ENCODE peak calls at places on chromosomes 16 and 17, in ten cellular contexts. One of them, this sample, is unnamed.

GRCh38 chr17:74268052-74268451 is 6.0 kb upstream of the DNAI2 start:
- DNase-seq in colonic mucosa: no peak
- DNase-seq in body of pancreas: no peak
- DNase-seq in stomach: no peak
- DNase-seq in Panc1: no peak
- DNase-seq in endothelial cell of umbilical vein: no peak
- DNase-seq in neural progenitor cell: no peak
- DNase-seq in pancreas: no peak
- DNase-seq in left ventricle myocardium inferior: no peak
- DNase-seq in lower lobe of right lung: peak
- DNase-seq in this sample: no peak

GRCh38 chr16:88299751-88300462 is 82.9 kb upstream of the ZNF469 start:
- DNase-seq in body of pancreas: no peak
- DNase-seq in colonic mucosa: no peak
- DNase-seq in pancreas: no peak
- DNase-seq in Panc1: no peak
- DNase-seq in lower lobe of right lung: no peak
- DNase-seq in neural progenitor cell: no peak
- DNase-seq in endothelial cell of umbilical vein: no peak
- DNase-seq in left ventricle myocardium inferior: no peak
- DNase-seq in stomach: no peak
- DNase-seq in this sample: no peak

GRCh38 chr17:42275527-42276358 is 448 bp downstream of the STAT5B start:
- DNase-seq in pancreas: no peak
- DNase-seq in colonic mucosa: peak
- DNase-seq in body of pancreas: no peak
- DNase-seq in lower lobe of right lung: no peak
- DNase-seq in neural progenitor cell: peak
- DNase-seq in Panc1: no peak
- DNase-seq in left ventricle myocardium inferior: no peak
- DNase-seq in stomach: no peak
- DNase-seq in endothelial cell of umbilical vein: peak
- DNase-seq in this sample: peak

GRCh38 chr17:1649116-1649843 is 386 bp downstream of the RILP start:
- DNase-seq in body of pancreas: peak
- DNase-seq in colonic mucosa: peak
- DNase-seq in left ventricle myocardium inferior: peak
- DNase-seq in stomach: peak
- DNase-seq in endothelial cell of umbilical vein: peak
- DNase-seq in Panc1: no peak
- DNase-seq in neural progenitor cell: peak
- DNase-seq in lower lobe of right lung: peak
- DNase-seq in pancreas: peak
- DNase-seq in this sample: peak

GRCh38 chr17:20930065-20930760 is 112.6 kb downstream of the USP22 start:
- DNase-seq in colonic mucosa: no peak
- DNase-seq in left ventricle myocardium inferior: no peak
- DNase-seq in endothelial cell of umbilical vein: no peak
- DNase-seq in body of pancreas: no peak
- DNase-seq in pancreas: no peak
- DNase-seq in neural progenitor cell: no peak
- DNase-seq in lower lobe of right lung: no peak
- DNase-seq in Panc1: no peak
- DNase-seq in stomach: no peak
- DNase-seq in this sample: no peak

GRCh38 chr16:69494993-69495392 is 70.6 kb downstream of the CYB5B start:
- DNase-seq in endothelial cell of umbilical vein: peak
- DNase-seq in body of pancreas: no peak
- DNase-seq in stomach: no peak
- DNase-seq in neural progenitor cell: peak
- DNase-seq in Panc1: no peak
- DNase-seq in left ventricle myocardium inferior: no peak
- DNase-seq in lower lobe of right lung: no peak
- DNase-seq in pancreas: no peak
- DNase-seq in colonic mucosa: peak
- DNase-seq in this sample: no peak

GRCh38 chr17:46782250-46782953 is 36.1 kb downstream of the WNT3 start:
- DNase-seq in pancreas: peak
- DNase-seq in left ventricle myocardium inferior: no peak
- DNase-seq in stomach: peak
- DNase-seq in Panc1: no peak
- DNase-seq in lower lobe of right lung: peak
- DNase-seq in endothelial cell of umbilical vein: peak
- DNase-seq in neural progenitor cell: peak
- DNase-seq in colonic mucosa: peak
- DNase-seq in body of pancreas: peak
- DNase-seq in this sample: no peak

GRCh38 chr17:67601897-67602296 is 115.8 kb upstream of the NOL11 start:
- DNase-seq in left ventricle myocardium inferior: no peak
- DNase-seq in lower lobe of right lung: no peak
- DNase-seq in endothelial cell of umbilical vein: peak
- DNase-seq in body of pancreas: no peak
- DNase-seq in neural progenitor cell: no peak
- DNase-seq in colonic mucosa: no peak
- DNase-seq in stomach: no peak
- DNase-seq in pancreas: no peak
- DNase-seq in Panc1: no peak
- DNase-seq in this sample: no peak

GRCh38 chr16:48013476-48013875 is 142.3 kb downstream of the ABCC12 start:
- DNase-seq in left ventricle myocardium inferior: no peak
- DNase-seq in pancreas: no peak
- DNase-seq in lower lobe of right lung: no peak
- DNase-seq in endothelial cell of umbilical vein: no peak
- DNase-seq in Panc1: no peak
- DNase-seq in neural progenitor cell: no peak
- DNase-seq in colonic mucosa: no peak
- DNase-seq in stomach: no peak
- DNase-seq in body of pancreas: no peak
- DNase-seq in this sample: no peak

GRCh38 chr17:14372905-14373559 is 72.2 kb downstream of the HS3ST3B1 start:
- DNase-seq in lower lobe of right lung: no peak
- DNase-seq in stomach: no peak
- DNase-seq in neural progenitor cell: peak
- DNase-seq in endothelial cell of umbilical vein: no peak
- DNase-seq in colonic mucosa: no peak
- DNase-seq in Panc1: no peak
- DNase-seq in body of pancreas: no peak
- DNase-seq in pancreas: no peak
- DNase-seq in left ventricle myocardium inferior: no peak
- DNase-seq in this sample: no peak

GRCh38 chr17:47145351-47145750 is 43.7 kb downstream of the CDC27 start:
- DNase-seq in Panc1: no peak
- DNase-seq in colonic mucosa: no peak
- DNase-seq in neural progenitor cell: peak
- DNase-seq in left ventricle myocardium inferior: no peak
- DNase-seq in body of pancreas: no peak
- DNase-seq in endothelial cell of umbilical vein: no peak
- DNase-seq in lower lobe of right lung: no peak
- DNase-seq in stomach: no peak
- DNase-seq in pancreas: no peak
- DNase-seq in this sample: no peak

GRCh38 chr16:85234310-85235235 is 122.3 kb upstream of the CIBAR2 start:
- DNase-seq in pancreas: no peak
- DNase-seq in lower lobe of right lung: peak
- DNase-seq in colonic mucosa: peak
- DNase-seq in left ventricle myocardium inferior: peak
- DNase-seq in endothelial cell of umbilical vein: peak
- DNase-seq in neural progenitor cell: peak
- DNase-seq in stomach: peak
- DNase-seq in body of pancreas: peak
- DNase-seq in Panc1: no peak
- DNase-seq in this sample: peak

GRCh38 chr17:40303706-40304450 is 5.1 kb upstream of the RARA start:
- DNase-seq in neural progenitor cell: no peak
- DNase-seq in Panc1: no peak
- DNase-seq in stomach: no peak
- DNase-seq in left ventricle myocardium inferior: no peak
- DNase-seq in colonic mucosa: no peak
- DNase-seq in body of pancreas: no peak
- DNase-seq in lower lobe of right lung: no peak
- DNase-seq in pancreas: no peak
- DNase-seq in endothelial cell of umbilical vein: no peak
- DNase-seq in this sample: no peak

GRCh38 chr16:58235663-58236062 is 37.8 kb upstream of the CSNK2A2 start:
- DNase-seq in colonic mucosa: no peak
- DNase-seq in Panc1: no peak
- DNase-seq in stomach: no peak
- DNase-seq in pancreas: no peak
- DNase-seq in neural progenitor cell: no peak
- DNase-seq in left ventricle myocardium inferior: no peak
- DNase-seq in endothelial cell of umbilical vein: no peak
- DNase-seq in body of pancreas: no peak
- DNase-seq in lower lobe of right lung: no peak
- DNase-seq in this sample: no peak
- H3K4me3 ChIP-seq in colonic mucosa: no peak
- H3K4me3 ChIP-seq in Panc1: peak
- H3K4me3 ChIP-seq in stomach: peak
- H3K4me3 ChIP-seq in pancreas: no peak
- H3K4me3 ChIP-seq in neural progenitor cell: peak
- H3K4me3 ChIP-seq in left ventricle myocardium inferior: no peak
- H3K4me3 ChIP-seq in endothelial cell of umbilical vein: no peak
- H3K4me3 ChIP-seq in body of pancreas: no peak
- H3K4me3 ChIP-seq in lower lobe of right lung: no peak
- H3K4me3 ChIP-seq in this sample: no peak

GRCh38 chr16:714558-715447 is at the start of gene METRN:
- DNase-seq in stomach: peak
- DNase-seq in lower lobe of right lung: peak
- DNase-seq in left ventricle myocardium inferior: peak
- DNase-seq in endothelial cell of umbilical vein: peak
- DNase-seq in colonic mucosa: peak
- DNase-seq in body of pancreas: peak
- DNase-seq in neural progenitor cell: peak
- DNase-seq in pancreas: peak
- DNase-seq in Panc1: no peak
- DNase-seq in this sample: no peak

GRCh38 chr16:716250-716607 is 1.3 kb downstream of the METRN start:
- DNase-seq in body of pancreas: peak
- DNase-seq in colonic mucosa: no peak
- DNase-seq in neural progenitor cell: peak
- DNase-seq in stomach: peak
- DNase-seq in lower lobe of right lung: no peak
- DNase-seq in left ventricle myocardium inferior: no peak
- DNase-seq in endothelial cell of umbilical vein: no peak
- DNase-seq in Panc1: no peak
- DNase-seq in pancreas: peak
- DNase-seq in this sample: no peak

GRCh38 chr16:714079-714478 is 839 bp upstream of the METRN start:
- DNase-seq in endothelial cell of umbilical vein: no peak
- DNase-seq in stomach: no peak
- DNase-seq in Panc1: no peak
- DNase-seq in lower lobe of right lung: no peak
- DNase-seq in left ventricle myocardium inferior: no peak
- DNase-seq in pancreas: no peak
- DNase-seq in neural progenitor cell: no peak
- DNase-seq in body of pancreas: no peak
- DNase-seq in colonic mucosa: no peak
- DNase-seq in this sample: no peak

GRCh38 chr16:716768-717325 is 1.9 kb downstream of the METRN start:
- DNase-seq in neural progenitor cell: no peak
- DNase-seq in colonic mucosa: no peak
- DNase-seq in Panc1: no peak
- DNase-seq in stomach: no peak
- DNase-seq in body of pancreas: no peak
- DNase-seq in left ventricle myocardium inferior: no peak
- DNase-seq in pancreas: no peak
- DNase-seq in lower lobe of right lung: no peak
- DNase-seq in endothelial cell of umbilical vein: no peak
- DNase-seq in this sample: no peak

GRCh38 chr16:715448-716249 is 731 bp downstream of the METRN start:
- DNase-seq in pancreas: no peak
- DNase-seq in stomach: no peak
- DNase-seq in endothelial cell of umbilical vein: no peak
- DNase-seq in Panc1: no peak
- DNase-seq in colonic mucosa: no peak
- DNase-seq in left ventricle myocardium inferior: no peak
- DNase-seq in lower lobe of right lung: no peak
- DNase-seq in neural progenitor cell: peak
- DNase-seq in body of pancreas: no peak
- DNase-seq in this sample: no peak
- TF ChIP-seq CTCF in pancreas: no peak
- TF ChIP-seq CTCF in stomach: no peak
- TF ChIP-seq CTCF in endothelial cell of umbilical vein: peak
- TF ChIP-seq CTCF in Panc1: peak
- TF ChIP-seq CTCF in colonic mucosa: no peak
- TF ChIP-seq CTCF in left ventricle myocardium inferior: no peak
- TF ChIP-seq CTCF in lower lobe of right lung: no peak
- TF ChIP-seq CTCF in neural progenitor cell: peak
- TF ChIP-seq CTCF in body of pancreas: peak
- TF ChIP-seq CTCF in this sample: no peak

DNA sequence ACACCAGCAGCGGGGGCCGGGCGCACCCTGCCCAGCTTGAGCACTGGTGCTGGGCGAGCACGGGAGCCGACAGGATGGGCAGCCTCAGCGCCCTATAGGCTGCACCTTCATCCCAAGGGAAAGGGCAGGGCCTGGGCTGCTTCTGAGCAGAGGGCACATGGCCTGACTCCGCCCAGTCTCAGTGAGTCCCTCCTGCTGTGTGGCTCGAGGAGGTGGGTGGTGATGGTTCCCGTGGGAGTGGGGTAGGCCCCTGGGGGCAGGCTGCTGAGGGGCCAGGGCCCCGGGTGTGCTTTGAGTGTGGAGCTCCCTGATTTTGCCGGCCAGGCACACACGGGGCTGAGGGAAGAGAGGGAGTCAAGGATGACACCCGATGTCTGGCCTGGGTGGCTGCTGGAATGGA is 37.9 kb downstream of the TSC2 start:
- DNase-seq in pancreas: no peak
- DNase-seq in endothelial cell of umbilical vein: no peak
- DNase-seq in neural progenitor cell: no peak
- DNase-seq in Panc1: no peak
- DNase-seq in lower lobe of right lung: no peak
- DNase-seq in left ventricle myocardium inferior: no peak
- DNase-seq in colonic mucosa: no peak
- DNase-seq in stomach: no peak
- DNase-seq in body of pancreas: no peak
- DNase-seq in this sample: no peak
- H3K27ac ChIP-seq in pancreas: no peak
- H3K27ac ChIP-seq in endothelial cell of umbilical vein: no peak
- H3K27ac ChIP-seq in neural progenitor cell: no peak
- H3K27ac ChIP-seq in Panc1: no peak
- H3K27ac ChIP-seq in lower lobe of right lung: no peak
- H3K27ac ChIP-seq in left ventricle myocardium inferior: no peak
- H3K27ac ChIP-seq in colonic mucosa: no peak
- H3K27ac ChIP-seq in stomach: no peak
- H3K27ac ChIP-seq in body of pancreas: no peak
- H3K27ac ChIP-seq in this sample: no peak

DNA sequence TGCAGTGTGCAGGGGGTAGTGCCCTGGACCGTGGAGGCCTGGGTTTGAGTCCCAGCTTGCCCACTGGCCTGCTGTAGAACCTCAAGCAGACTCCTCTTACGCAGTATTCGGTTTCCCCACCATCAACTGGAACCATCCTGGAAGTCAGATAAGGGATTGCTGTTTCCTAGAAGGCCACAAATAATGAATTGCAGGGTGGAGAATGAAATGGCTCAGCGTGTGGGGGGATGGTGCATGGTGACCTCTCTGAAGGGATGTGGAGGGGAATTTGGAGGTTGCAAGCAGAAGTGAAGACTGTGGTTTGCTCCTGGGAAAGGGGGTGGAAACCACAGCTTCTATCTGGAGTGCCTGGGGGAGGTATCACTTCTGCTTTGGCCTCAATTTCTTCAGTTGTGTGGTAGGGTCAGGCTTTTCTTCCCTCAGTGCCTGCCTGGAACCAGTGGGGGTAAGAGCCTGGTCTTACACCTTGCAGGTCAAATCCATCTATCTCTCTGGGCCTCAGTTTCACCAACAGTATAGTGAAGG is 1.7 kb downstream of the ADGRG5 start:
- DNase-seq in lower lobe of right lung: peak
- DNase-seq in endothelial cell of umbilical vein: no peak
- DNase-seq in left ventricle myocardium inferior: no peak
- DNase-seq in colonic mucosa: peak
- DNase-seq in neural progenitor cell: no peak
- DNase-seq in stomach: no peak
- DNase-seq in pancreas: no peak
- DNase-seq in body of pancreas: peak
- DNase-seq in Panc1: no peak
- DNase-seq in this sample: no peak
- H3K4me3 ChIP-seq in lower lobe of right lung: peak
- H3K4me3 ChIP-seq in endothelial cell of umbilical vein: no peak
- H3K4me3 ChIP-seq in left ventricle myocardium inferior: no peak
- H3K4me3 ChIP-seq in colonic mucosa: peak
- H3K4me3 ChIP-seq in neural progenitor cell: no peak
- H3K4me3 ChIP-seq in stomach: no peak
- H3K4me3 ChIP-seq in pancreas: no peak
- H3K4me3 ChIP-seq in body of pancreas: no peak
- H3K4me3 ChIP-seq in Panc1: no peak
- H3K4me3 ChIP-seq in this sample: no peak

This sample was measured in AG04450.